ENCODE peak calls at places on chromosome 19, in five cellular contexts. J is K562, V is A549, E is HL-60, S is SK-N-SH. R is an unnamed sample.

GRCh38 chr19:54035215-54036178 is 28.2 kb downstream of the VSTM1 start:
- DNase-seq in E (no peak), V (no peak), S (no peak), J (peak), R (peak)

GRCh38 chr19:33888665-33889064 is 92.0 kb downstream of the KCTD15 start:
- DNase-seq in E (no peak), S (no peak), J (no peak), V (no peak), R (no peak)

GRCh38 chr19:18278521-18279265 is 2.7 kb downstream of the JUND start:
- DNase-seq in E (peak), S (no peak), J (peak), V (no peak), R (no peak)

GRCh38 chr19:51226068-51226467 is 1.2 kb downstream of the CD33 start:
- DNase-seq in V (no peak), S (no peak), E (no peak), J (no peak), R (no peak)

GRCh38 chr19:48543121-48543710 is 8.8 kb upstream of the SULT2B1 start:
- DNase-seq in V (peak), E (peak), S (no peak), J (no peak), R (no peak)

GRCh38 chr19:6199240-6199983 is 63.9 kb downstream of the ACSBG2 start:
- DNase-seq in J (peak), S (peak), V (peak), E (peak), R (peak)

GRCh38 chr19:44738603-44739585 is 9.6 kb upstream of the BCL3 start:
- DNase-seq in J (no peak), S (no peak), E (peak), V (peak), R (no peak)

GRCh38 chr19:47653856-47654255 is 44.9 kb downstream of the BICRA start:
- DNase-seq in V (no peak), J (no peak), S (no peak), E (no peak), R (no peak)

GRCh38 chr19:46898731-46899130 is 37.9 kb downstream of the ARHGAP35 start:
- DNase-seq in V (no peak), E (no peak), S (no peak), J (no peak), R (no peak)

GRCh38 chr19:11675569-11675968 is 63.2 kb downstream of the ZNF823 start:
- DNase-seq in V (no peak), E (no peak), S (no peak), J (no peak), R (no peak)

GRCh38 chr19:51333836-51334460 is 8.0 kb downstream of the VSIG10L start:
- DNase-seq in S (peak), V (no peak), E (no peak), J (peak), R (no peak)

GRCh38 chr19:24065243-24065642 is 21.7 kb upstream of the ZNF254 start:
- DNase-seq in E (no peak), S (no peak), J (no peak), V (no peak), R (no peak)

GRCh38 chr19:48961051-48961649 is 4.0 kb upstream of the FTL start:
- DNase-seq in V (no peak), J (no peak), S (no peak), E (no peak), R (no peak)

GRCh38 chr19:55368701-55369563 is 1.3 kb downstream of the IL11 start:
- DNase-seq in S (peak), J (peak), V (no peak), E (no peak), R (no peak)

GRCh38 chr19:54153731-54154326 is 5.7 kb downstream of the LENG1 start:
- DNase-seq in V (no peak), E (no peak), J (no peak), S (no peak), R (no peak)

GRCh38 chr19:15902254-15902653 is 4.4 kb upstream of the CYP4F2 start:
- DNase-seq in S (no peak), V (no peak), J (no peak), E (no peak), R (no peak)

GRCh38 chr19:8585057-8585893 is 8.0 kb upstream of the MYO1F start:
- DNase-seq in E (no peak), J (no peak), V (no peak), S (no peak), R (no peak)

GRCh38 chr19:48784527-48784926 is 26.3 kb downstream of the BCAT2 start:
- DNase-seq in S (no peak), J (peak), V (no peak), E (no peak), R (no peak)

GRCh38 chr19:47377801-47378200 is 28.7 kb downstream of the DHX34 start:
- DNase-seq in E (no peak), J (no peak), S (no peak), V (no peak), R (no peak)

GRCh38 chr19:34241513-34242337 is 12.6 kb upstream of the GARRE1 start:
- DNase-seq in E (no peak), V (peak), J (no peak), S (no peak), R (no peak)

GRCh38 chr19:47456721-47457478 is 14.8 kb downstream of the SLC8A2 start:
- DNase-seq in J (no peak), E (no peak), S (no peak), V (no peak), R (no peak)

DNA sequence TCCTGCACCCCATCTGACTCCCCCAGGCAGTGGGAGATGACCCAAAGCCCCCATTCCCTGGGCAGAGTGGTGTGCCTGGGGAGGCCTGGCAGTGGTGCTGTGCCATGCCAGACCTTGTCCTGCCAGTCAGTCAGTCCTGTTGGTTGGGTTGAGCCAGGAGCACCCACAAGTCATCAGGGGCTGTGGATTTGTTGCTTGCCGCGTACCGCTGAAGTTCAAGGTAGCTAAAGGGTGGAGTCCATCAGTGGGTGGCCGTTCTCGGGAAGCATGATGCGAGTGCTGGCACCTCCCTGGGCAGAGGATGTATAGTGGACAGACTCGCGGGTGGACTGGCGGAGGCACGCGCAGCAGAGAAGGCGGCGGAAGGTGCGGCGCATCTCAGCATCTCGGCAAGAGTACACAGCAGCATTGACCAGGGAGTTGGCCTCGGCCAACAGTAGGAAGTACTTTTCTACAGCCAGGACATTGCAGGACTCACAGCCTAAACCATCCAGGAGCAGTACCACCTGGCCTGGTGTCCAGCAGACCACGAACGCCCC is 3.9 kb downstream of the LPAR2 start:
- DNase-seq in J (no peak), E (no peak), S (no peak), V (no peak), R (no peak)
- TF ChIP-seq CTCF in J (no peak), E (no peak), S (no peak), V (no peak), R (no peak)

DNA sequence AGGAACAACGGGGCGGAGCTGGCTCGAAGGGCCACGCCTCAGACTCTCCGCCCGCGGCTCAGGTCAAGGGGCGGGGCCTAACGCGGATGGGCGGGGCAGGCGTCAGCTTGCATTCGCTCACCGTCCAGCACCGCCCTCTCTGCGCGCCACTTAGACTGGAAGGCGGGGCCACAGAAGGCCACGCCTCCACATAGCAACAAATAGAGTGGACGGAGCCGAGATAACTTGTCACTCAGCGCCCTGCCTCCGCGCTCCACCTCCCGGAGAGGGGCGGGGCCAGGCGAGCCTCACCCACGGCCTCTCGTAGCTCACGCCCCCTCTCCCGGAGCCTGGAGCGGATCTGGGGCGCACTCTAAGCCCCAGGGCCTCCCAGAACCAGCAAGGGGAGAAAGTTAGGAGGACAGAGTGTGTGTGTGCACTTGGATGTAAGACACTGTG is 255 bp upstream of the BLVRB start:
- DNase-seq in S (peak), E (peak), V (peak), J (peak), R (peak)
- H3K27ac ChIP-seq in S (no peak), E (peak), V (peak), J (peak), R (peak)

GRCh38 chr19:30085394-30085793 is 143.4 kb downstream of the URI1 start:
- DNase-seq in J (peak), E (no peak), V (no peak), S (peak), R (no peak)
- TF ChIP-seq REST in J (no peak), E (no peak), V (no peak), S (no peak), R (no peak)

GRCh38 chr19:43594710-43595604 is 977 bp downstream of the IRGQ start:
- DNase-seq in V (no peak), E (peak), J (peak), S (peak), R (no peak)

GRCh38 chr19:43594081-43594697 is 1.7 kb downstream of the IRGQ start:
- DNase-seq in S (no peak), J (no peak), E (no peak), V (no peak), R (no peak)

GRCh38 chr19:43596842-43597461 is 557 bp downstream of the ZNF576 start:
- DNase-seq in J (no peak), V (no peak), S (no peak), E (no peak), R (no peak)

GRCh38 chr19:43595605-43595998 is 332 bp downstream of the IRGQ start:
- DNase-seq in S (no peak), J (no peak), V (no peak), E (no peak), R (no peak)

DNA sequence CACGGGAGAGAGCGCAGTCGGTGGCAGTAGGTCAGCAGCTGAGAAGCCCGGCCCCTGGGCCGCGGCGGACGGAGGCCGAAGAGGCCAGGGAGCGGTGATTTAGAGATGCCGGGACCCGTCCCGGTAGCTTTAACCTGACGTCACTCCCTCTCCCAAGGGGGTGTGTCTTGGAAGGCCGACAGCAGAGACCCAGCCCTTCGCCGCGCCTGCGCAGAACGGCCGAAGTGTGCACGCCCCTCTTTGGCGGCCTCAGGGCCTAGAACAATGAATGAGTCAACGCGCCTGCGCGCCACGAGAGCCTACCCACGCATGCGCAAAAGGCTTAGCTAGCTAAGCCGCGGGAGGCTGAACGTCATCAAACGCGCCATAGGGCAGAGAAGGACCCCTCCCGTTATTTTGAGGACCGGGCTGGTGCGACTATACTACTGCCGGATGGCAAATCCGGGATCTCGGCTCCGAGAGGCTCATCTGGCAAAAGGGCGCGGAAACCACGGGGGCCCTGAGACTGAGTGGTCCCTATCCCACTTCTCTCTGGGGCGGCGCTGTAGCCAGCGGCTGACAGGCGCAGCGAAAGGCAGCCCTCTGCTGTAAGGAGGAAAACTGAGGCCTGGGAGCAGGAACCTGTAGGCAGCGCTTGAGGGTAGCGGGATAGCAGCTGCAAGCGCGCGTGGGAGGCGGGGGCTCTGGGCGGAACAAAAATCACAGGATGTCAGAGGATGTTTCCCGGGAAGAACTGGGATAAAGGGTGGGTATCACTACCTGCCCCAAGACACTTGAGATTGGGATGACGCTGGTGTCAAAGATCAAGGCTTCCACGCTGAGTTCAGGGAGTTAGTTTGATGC is at the start of the genes IRGQ and ZNF576:
- DNase-seq in S (peak), J (peak), E (peak), V (peak), R (peak)
- TF ChIP-seq CTCF in S (no peak), J (peak), E (no peak), V (no peak), R (no peak)

DNA sequence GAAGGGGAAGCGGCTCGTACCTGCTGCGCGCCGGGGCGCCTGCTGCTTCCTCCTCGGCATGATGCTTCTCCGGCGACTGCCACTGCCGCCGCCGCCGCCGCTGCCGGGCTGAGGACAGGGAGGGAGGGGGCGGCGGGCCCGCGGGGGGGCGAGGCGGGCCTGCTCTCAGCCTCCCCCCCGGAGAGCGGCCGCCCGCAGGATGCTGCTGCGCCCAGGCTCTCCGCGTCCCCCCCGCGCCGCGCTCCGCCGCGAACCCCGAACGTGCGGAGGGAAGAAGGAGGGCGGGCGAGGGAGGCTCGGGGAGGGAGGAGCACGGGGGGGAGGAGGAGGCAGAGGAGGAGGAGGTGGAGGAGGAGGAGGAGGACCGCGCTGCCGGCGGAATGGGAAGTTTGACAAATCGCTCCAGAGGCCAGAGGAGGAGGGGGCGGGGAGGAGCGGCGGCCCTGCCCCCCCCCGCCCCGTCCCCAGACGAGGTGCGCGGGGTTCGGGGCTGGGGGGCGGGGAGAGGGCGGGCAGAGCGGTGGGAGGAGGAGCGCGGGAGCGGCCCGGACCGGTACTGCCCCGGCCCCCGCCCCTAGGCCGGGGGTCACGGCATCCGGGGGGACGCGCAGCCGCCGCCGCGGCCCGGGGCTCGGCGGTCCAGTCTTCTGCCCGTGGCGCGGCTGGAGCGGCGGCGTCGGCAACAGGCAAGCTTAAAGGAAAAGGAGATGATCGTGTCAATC is at the start of gene TSHZ3:
- DNase-seq in V (peak), S (peak), E (peak), J (peak), R (no peak)
- H3K27ac ChIP-seq in V (peak), S (peak), E (peak), J (no peak), R (no peak)

DNA sequence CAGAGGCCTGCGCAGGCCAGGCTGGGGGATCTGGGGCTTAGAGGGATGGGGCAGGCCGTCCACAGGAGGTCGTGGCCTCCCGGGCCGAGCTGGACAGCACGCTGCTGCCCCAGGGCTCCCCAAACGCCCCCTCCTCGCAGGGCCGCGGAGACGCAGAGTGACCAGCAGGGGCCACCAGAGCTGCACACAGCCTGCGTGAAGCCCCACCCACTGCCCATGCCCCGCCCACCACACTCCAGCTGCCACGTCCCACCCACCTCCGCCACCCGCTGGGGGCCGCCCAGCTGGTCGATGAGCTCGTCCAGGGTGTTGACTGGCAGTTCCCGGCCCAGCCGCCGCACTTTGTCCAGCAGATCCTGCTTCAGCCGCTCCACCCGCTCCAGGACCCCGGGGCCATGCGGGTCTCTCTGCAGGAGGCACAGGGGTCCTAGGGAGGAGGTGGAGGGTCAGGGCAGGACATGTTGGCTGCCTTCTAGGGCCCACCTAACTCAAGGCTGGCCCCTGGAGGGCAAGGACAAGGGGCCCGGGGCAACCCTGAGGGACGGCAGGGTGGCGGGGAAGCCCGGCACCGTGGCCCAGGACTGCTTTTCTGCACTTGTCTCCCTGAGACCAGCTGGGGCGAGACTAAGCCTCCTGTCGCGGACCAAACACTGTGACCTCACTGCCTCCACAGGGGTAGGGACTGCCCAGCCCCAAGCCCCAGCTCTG is 9.6 kb downstream of the GPX4 start:
- DNase-seq in E (no peak), S (peak), J (peak), V (peak), R (no peak)
- TF ChIP-seq REST in E (no peak), S (no peak), J (no peak), V (no peak), R (no peak)